ENCODE peak calls at places on chromosomes 4 and X, in nine cellular contexts. S is bronchial epithelial cell, W is heart left ventricle, O is RWPE2, N is ovary, A is IMR-90, Y is suprapubic skin, C is HL-60, L is NB4. T is an unnamed sample.

GRCh38 chrX:122269243-122269781 is 914.8 kb upstream of the GRIA3 start:
- DNase-seq in S (peak), W (no peak), O (no peak), N (no peak), A (no peak), Y (no peak), C (no peak), L (no peak), T (peak)

GRCh38 chr4:149291463-149291862 is 524.2 kb downstream of the IQCM start:
- DNase-seq in S (peak), W (peak), O (no peak), N (no peak), A (peak), Y (no peak), C (no peak), L (no peak), T (peak)

GRCh38 chrX:38278682-38279081 is 48.6 kb downstream of the RPGR start:
- DNase-seq in S (peak), W (no peak), O (no peak), N (no peak), A (peak), Y (no peak), C (no peak), L (no peak), T (peak)

GRCh38 chr4:76601791-76602190 is 166.8 kb downstream of the SHROOM3 start:
- DNase-seq in S (no peak), W (no peak), O (no peak), N (no peak), A (peak), Y (no peak), C (no peak), L (peak), T (peak)

GRCh38 chrX:74519870-74520269 is 94.6 kb downstream of the RLIM start:
- DNase-seq in S (no peak), W (no peak), O (no peak), N (no peak), A (no peak), Y (no peak), C (no peak), L (no peak), T (no peak)

GRCh38 chr4:156971168-156971601 is 414 bp downstream of the PDGFC start:
- DNase-seq in S (no peak), W (no peak), O (no peak), N (peak), A (no peak), Y (peak), C (no peak), L (no peak), T (no peak)

GRCh38 chr4:41212221-41213203 is 1.8 kb downstream of the APBB2 start:
- DNase-seq in S (peak), W (no peak), O (no peak), N (peak), A (peak), Y (no peak), C (no peak), L (peak), T (peak)

GRCh38 chrX:45850775-45851433 is 650.2 kb upstream of the DIPK2B start:
- DNase-seq in S (peak), W (peak), O (peak), N (peak), A (peak), Y (no peak), C (no peak), L (peak), T (peak)

GRCh38 chrX:131068945-131069719 is 11.0 kb downstream of the ARHGAP36 start:
- DNase-seq in S (no peak), W (no peak), O (no peak), N (no peak), A (no peak), Y (no peak), C (no peak), L (no peak), T (peak)

GRCh38 chr4:149795256-149795655 is 20.4 kb downstream of the IQCM start:
- DNase-seq in S (no peak), W (no peak), O (no peak), N (no peak), A (no peak), Y (no peak), C (no peak), L (no peak), T (no peak)

GRCh38 chr4:41749650-41750049 is 1.1 kb upstream of the PHOX2B start:
- DNase-seq in S (no peak), W (no peak), O (no peak), N (no peak), A (no peak), Y (no peak), C (no peak), L (no peak), T (no peak)

GRCh38 chr4:5052726-5053425 is 1.6 kb downstream of the STK32B start:
- DNase-seq in S (no peak), W (no peak), O (no peak), N (no peak), A (no peak), Y (no peak), C (no peak), L (no peak), T (no peak)

GRCh38 chrX:10025742-10026493 is 58.8 kb downstream of the CLDN34 start:
- DNase-seq in S (no peak), W (no peak), O (no peak), N (no peak), A (no peak), Y (no peak), C (no peak), L (no peak), T (no peak)

GRCh38 chr4:173489514-173489913 is 40.5 kb downstream of the HAND2 start:
- DNase-seq in S (no peak), W (no peak), O (no peak), N (no peak), A (peak), Y (no peak), C (no peak), L (no peak), T (peak)

DNA sequence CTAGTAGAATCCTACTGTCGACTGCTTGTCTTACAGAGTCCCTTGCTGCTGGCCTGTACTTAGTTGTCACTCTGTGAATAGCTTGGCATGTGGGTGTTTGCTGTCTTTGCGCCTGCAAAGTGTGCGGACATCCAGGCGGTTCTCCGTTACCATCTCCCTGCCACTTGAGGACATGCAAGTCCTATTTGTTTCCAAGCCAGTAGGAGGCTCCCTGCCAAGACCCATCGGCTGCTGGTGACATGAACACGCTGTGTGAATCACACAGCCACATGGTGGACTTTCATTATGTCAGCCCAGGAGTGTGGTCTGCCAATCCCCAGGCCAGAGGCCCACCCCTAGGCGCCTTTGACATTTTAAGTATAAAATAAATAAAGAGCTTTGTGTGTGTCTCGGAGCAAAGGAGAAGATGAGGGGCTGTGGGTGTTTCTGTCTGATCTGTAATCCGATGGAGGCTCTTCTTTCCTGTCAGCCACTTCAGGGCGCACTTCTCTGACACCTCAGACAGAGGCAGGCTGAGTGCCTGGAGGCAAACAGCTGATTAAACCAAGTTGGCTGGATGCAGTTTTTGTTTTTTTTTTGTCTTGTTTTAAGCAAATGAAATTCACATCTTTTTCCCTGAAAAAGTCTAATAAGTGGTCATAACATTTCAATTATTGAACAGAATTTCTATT is 51.5 kb downstream of the ALPK1 start:
- DNase-seq in S (peak), W (peak), O (no peak), N (no peak), A (peak), Y (peak), C (no peak), L (peak), T (peak)
- TF ChIP-seq CTCF in S (peak), W (peak), O (peak), N (no peak), A (peak), Y (no peak), C (no peak), L (no peak), T (peak)

GRCh38 chrX:42696551-42697129 is 81.3 kb downstream of the PPP1R2C start:
- DNase-seq in S (no peak), W (no peak), O (no peak), N (no peak), A (no peak), Y (no peak), C (no peak), L (no peak), T (no peak)
- H3K4me3 ChIP-seq in S (no peak), W (no peak), O (no peak), N (no peak), A (no peak), Y (no peak), C (no peak), L (no peak), T (no peak)

DNA sequence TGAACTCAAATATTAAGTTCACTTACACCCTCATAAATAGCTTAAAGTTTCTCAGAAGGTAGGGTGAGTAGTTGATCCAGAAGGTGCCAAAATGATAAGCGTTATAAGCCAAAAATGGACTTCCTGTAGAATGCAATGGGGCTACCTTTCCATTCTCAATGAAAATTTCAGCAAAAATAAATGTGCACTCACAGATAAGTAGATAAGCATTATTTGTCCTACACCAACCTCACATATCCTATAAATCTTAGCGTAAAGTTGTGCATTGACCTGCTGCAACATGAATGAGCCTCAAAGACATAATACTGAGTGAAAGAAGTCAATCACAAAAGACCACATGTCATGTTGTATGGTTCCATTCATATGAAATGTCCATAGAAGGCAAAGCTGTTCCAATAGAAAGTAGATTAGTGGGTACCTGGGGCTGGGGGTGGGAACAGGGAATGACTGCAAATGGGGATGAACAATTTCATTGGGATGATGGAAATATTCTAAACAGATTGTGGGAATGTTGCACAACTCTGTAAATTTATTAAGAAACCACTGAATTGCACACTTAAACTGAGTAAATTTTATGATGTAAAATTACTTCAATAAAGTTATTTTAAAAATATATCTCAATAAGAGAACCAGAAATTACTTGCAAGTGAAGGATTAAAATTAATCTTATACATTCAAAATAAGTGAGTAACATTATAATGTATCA is 100.9 kb downstream of the AMELX start:
- DNase-seq in S (no peak), W (no peak), O (no peak), N (no peak), A (no peak), Y (no peak), C (no peak), L (no peak), T (no peak)
- TF ChIP-seq CTCF in S (no peak), W (no peak), O (no peak), N (no peak), A (no peak), Y (no peak), C (no peak), L (no peak), T (no peak)

GRCh38 chr4:15936495-15936894 is 2.0 kb downstream of the FGFBP1 start:
- DNase-seq in S (peak), W (no peak), O (no peak), N (no peak), A (no peak), Y (peak), C (no peak), L (no peak), T (no peak)

GRCh38 chr4:15934259-15934658 is 4.3 kb downstream of the FGFBP1 start:
- DNase-seq in S (peak), W (no peak), O (no peak), N (no peak), A (no peak), Y (no peak), C (no peak), L (no peak), T (no peak)

GRCh38 chr4:15935504-15936392 is 2.8 kb downstream of the FGFBP1 start:
- DNase-seq in S (no peak), W (no peak), O (no peak), N (no peak), A (peak), Y (no peak), C (no peak), L (no peak), T (no peak)

GRCh38 chr4:15938640-15939039 is at the start of gene FGFBP1:
- DNase-seq in S (no peak), W (no peak), O (no peak), N (no peak), A (no peak), Y (no peak), C (no peak), L (no peak), T (no peak)

DNA sequence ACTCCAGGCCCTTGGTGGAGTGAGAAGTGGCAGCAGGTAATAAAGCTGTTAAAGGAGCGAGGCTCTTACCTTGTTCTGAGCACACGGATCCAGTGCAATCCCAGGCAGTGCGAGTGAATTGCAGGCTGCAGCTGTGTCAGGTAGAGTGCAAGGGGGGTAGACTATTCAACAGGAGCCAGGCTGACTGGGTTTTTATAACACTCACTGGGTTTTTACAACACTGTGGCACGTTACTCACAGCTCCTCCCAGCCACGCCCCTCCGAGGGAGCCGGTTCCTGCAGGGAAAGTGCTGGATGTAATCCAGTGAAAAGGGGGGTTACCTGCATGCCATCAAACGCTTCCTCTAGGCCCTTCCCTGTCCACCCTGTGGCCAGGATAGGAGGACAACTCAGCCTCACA is 358 bp downstream of the FGFBP1 start:
- DNase-seq in S (peak), W (no peak), O (peak), N (no peak), A (no peak), Y (peak), C (no peak), L (no peak), T (no peak)
- H3K4me3 ChIP-seq in S (peak), W (no peak), O (peak), N (no peak), A (no peak), Y (peak), C (no peak), L (no peak), T (no peak)